ENCODE peak calls at places on chromosomes 3 and 15, in eight cellular contexts. W, P, D, T, J, C, G and E are unnamed samples.

GRCh38 chr3:146044046-146044445 is 116.9 kb downstream of the PLOD2 start:
- DNase-seq in W (no peak), P (no peak), D (no peak), T (no peak), J (no peak), C (no peak), G (no peak), E (no peak)

GRCh38 chr3:45915518-45916231 is 27.6 kb upstream of the CXCR6 start:
- DNase-seq in W (peak; percentile 83), P (no peak), D (peak; percentile 48), T (peak; percentile 94), J (no peak), C (no peak), G (no peak), E (peak; percentile 78)

GRCh38 chr3:16329792-16330061 is 64.7 kb downstream of the OXNAD1 start:
- DNase-seq in W (no peak), P (no peak), D (no peak), T (no peak), J (no peak), C (no peak), G (no peak), E (no peak)

GRCh38 chr15:31465083-31465955 is 138.7 kb downstream of the KLF13 start:
- DNase-seq in W (peak; percentile 90), P (no peak), D (peak; percentile 89), T (no peak), J (no peak), C (no peak), G (no peak), E (no peak)

GRCh38 chr15:66701422-66702034 is 508 bp upstream of the SMAD6 start:
- DNase-seq in W (peak; percentile 55), P (no peak), D (peak; percentile 54), T (no peak), J (peak; percentile 48), C (no peak), G (peak; percentile 52), E (peak; percentile 53)

GRCh38 chr3:149296972-149297371 is 36.5 kb downstream of the TM4SF18 start:
- DNase-seq in W (no peak), P (no peak), D (no peak), T (no peak), J (no peak), C (no peak), G (no peak), E (no peak)

GRCh38 chr3:31980530-31981205 is 394 bp downstream of the OSBPL10 start:
- DNase-seq in W (peak; percentile 90), P (peak; percentile 51), D (peak; percentile 81), T (peak; percentile 54), J (peak; percentile 44), C (peak; percentile 69), G (peak; percentile 31), E (peak; percentile 25)

GRCh38 chr3:108106031-108106430 is 15.2 kb upstream of the CD47 start:
- DNase-seq in W (no peak), P (no peak), D (no peak), T (peak; percentile 84), J (no peak), C (no peak), G (no peak), E (peak; percentile 33)

GRCh38 chr3:77254967-77255831 is 215.3 kb downstream of the ROBO2 start:
- DNase-seq in W (peak; percentile 71), P (no peak), D (peak; percentile 16), T (peak; percentile 69), J (peak; percentile 29), C (no peak), G (no peak), E (peak; percentile 2)

GRCh38 chr15:50192926-50193595 is 11.1 kb downstream of the SLC27A2 start:
- DNase-seq in W (no peak), P (no peak), D (no peak), T (peak; percentile 3), J (no peak), C (no peak), G (no peak), E (no peak)

GRCh38 chr3:108301695-108302404 is 5.5 kb downstream of the HHLA2 start:
- DNase-seq in W (no peak), P (no peak), D (no peak), T (peak; percentile 31), J (no peak), C (no peak), G (no peak), E (no peak)

GRCh38 chr3:40248591-40248990 is 60.9 kb upstream of the EIF1B start:
- DNase-seq in W (no peak), P (no peak), D (no peak), T (no peak), J (no peak), C (no peak), G (no peak), E (no peak)

GRCh38 chr3:71905426-71905825 is 120.5 kb upstream of the PROK2 start:
- DNase-seq in W (no peak), P (no peak), D (peak; percentile 15), T (no peak), J (no peak), C (no peak), G (no peak), E (no peak)

GRCh38 chr3:108180214-108180613 is 42.0 kb downstream of the IFT57 start:
- DNase-seq in W (no peak), P (no peak), D (no peak), T (peak; percentile 79), J (no peak), C (no peak), G (no peak), E (no peak)

GRCh38 chr3:189842681-189843602 is 211.8 kb downstream of the TP63 start:
- DNase-seq in W (no peak), P (no peak), D (peak; percentile 32), T (no peak), J (no peak), C (no peak), G (no peak), E (no peak)

GRCh38 chr15:25787855-25788521 is 75.1 kb downstream of the ATP10A start:
- DNase-seq in W (peak; percentile 59), P (no peak), D (peak; percentile 21), T (peak; percentile 63), J (peak; percentile 20), C (no peak), G (no peak), E (no peak)

DNA sequence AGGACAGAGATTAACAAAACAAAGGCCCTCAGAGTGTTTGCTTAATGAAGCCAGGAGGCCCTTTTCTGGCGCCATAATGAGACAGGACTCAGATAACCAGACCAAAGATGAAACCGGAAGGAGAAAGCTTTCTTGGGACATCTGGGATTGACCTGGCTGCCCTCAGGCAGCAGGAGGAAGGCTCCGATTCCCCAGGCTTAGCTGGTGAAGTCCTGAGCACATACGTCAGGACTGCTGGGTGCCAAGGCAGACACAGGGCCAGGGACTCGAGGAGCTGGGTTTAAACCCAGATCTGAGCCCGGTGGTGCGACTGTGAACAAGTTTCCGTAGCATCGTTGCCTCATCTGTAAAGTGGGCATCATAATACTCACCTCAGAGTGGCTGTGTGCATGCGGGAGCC is 36.7 kb upstream of the HRH1 start:
- DNase-seq in W (no peak), P (no peak), D (no peak), T (no peak), J (no peak), C (no peak), G (no peak), E (no peak)
- TF ChIP-seq POLR2A in W (no peak), P (no peak), D (no peak), T (no peak), J (no peak), C (no peak), G (no peak), E (no peak)

GRCh38 chr3:67018105-67018788 is 20.1 kb downstream of the KBTBD8 start:
- DNase-seq in W (peak; percentile 76), P (no peak), D (peak; percentile 77), T (no peak), J (peak; percentile 16), C (no peak), G (peak; percentile 32), E (no peak)
- TF ChIP-seq POLR2A in W (no peak), P (no peak), D (no peak), T (no peak), J (no peak), C (no peak), G (no peak), E (no peak)

GRCh38 chr15:33314115-33314514 is 3.3 kb downstream of the RYR3 start:
- DNase-seq in W (no peak), P (no peak), D (no peak), T (no peak), J (no peak), C (no peak), G (no peak), E (no peak)

GRCh38 chr15:33313491-33313890 is 2.7 kb downstream of the RYR3 start:
- DNase-seq in W (no peak), P (no peak), D (no peak), T (no peak), J (no peak), C (no peak), G (no peak), E (no peak)

GRCh38 chr15:33310481-33311311 is at the start of gene RYR3:
- DNase-seq in W (no peak), P (peak; percentile 57), D (no peak), T (no peak), J (no peak), C (no peak), G (peak; percentile 12), E (no peak)

GRCh38 chr15:33309602-33310276 is 1.0 kb upstream of the RYR3 start:
- DNase-seq in W (no peak), P (peak; percentile 53), D (no peak), T (no peak), J (no peak), C (no peak), G (peak; percentile 22), E (no peak)

DNA sequence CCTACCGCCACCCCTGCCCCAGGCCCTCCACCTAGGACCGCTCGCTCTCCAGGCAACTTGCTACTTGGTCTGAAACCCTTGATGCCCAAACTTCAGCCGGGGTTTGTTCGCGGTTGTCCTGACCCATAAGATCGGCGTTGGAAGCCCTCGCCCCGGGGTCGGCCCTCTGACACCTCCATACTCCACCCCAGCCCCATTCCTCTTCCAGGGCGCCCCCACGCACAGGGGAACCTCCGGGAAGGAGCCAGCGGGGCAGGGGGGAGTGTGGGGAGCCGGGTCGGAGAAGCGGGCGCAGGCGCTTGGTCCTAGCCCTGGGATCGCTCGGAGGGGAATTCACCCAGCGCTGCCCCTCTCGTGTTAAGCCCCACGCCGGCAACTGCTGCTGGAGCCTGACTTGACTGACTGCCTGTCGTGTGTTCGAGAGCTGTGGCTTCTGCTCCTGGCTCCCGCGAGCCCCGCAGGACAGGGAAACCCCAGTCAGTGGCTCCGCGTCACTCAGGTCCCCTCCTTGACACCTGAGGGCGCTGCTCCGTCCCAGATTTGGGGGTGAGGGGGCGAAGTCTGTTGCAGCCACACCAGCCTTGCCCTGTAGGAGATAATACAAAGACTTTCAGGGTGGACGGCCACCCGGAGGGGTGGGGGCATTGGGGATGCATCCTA is 675 bp downstream of the RYR3 start:
- DNase-seq in W (no peak), P (peak; percentile 17), D (no peak), T (no peak), J (no peak), C (no peak), G (no peak), E (no peak)
- TF ChIP-seq POLR2A in W (no peak), P (no peak), D (no peak), T (no peak), J (no peak), C (no peak), G (no peak), E (no peak)

DNA sequence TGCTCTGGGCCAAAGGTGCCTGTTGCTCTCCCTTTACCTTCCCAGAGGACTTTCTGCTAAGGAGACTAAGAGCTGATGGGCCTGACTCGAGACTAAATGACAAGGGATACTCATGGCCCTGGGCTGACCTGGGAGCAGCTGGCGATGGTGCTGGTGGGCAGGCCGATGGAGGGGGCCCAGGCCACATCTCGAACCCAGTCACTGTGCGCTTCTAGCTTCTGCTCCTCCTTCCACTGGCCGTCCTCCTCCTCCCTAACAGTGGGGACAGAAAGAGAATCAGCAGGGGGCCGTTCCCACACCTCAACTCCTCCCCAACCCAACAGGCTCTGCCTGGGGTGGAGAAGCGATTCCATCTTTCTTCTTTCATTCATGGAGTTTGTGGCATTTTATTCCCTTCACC is 12.2 kb upstream of the GHRL start:
- DNase-seq in W (no peak), P (no peak), D (no peak), T (no peak), J (no peak), C (no peak), G (no peak), E (no peak)
- TF ChIP-seq POLR2A in W (no peak), P (no peak), D (no peak), T (no peak), J (no peak), C (no peak), G (no peak), E (no peak)